ENCODE peak calls at places on chromosomes 4 and X, in six cellular contexts. C, H, G, Z, I and B are unnamed samples.

GRCh38 chr4:4446434-4446833 is 59.5 kb downstream of the NSG1 start:
- DNase-seq in H (no peak), C (no peak), Z (no peak), I (no peak), G (no peak), B (no peak)

GRCh38 chrX:3713937-3714434 is 537 bp upstream of the PRKX start:
- DNase-seq in Z (no peak), H (no peak), G (no peak), C (peak; percentile 23), I (no peak), B (no peak)

GRCh38 chrX:107485019-107485418 is 35.6 kb downstream of the FRMPD3 start:
- DNase-seq in I (no peak), G (no peak), H (no peak), Z (no peak), C (no peak), B (no peak)

GRCh38 chrX:25076941-25077500 is 61.3 kb upstream of the ARX start:
- DNase-seq in C (no peak), H (no peak), I (no peak), G (no peak), Z (no peak), B (no peak)

GRCh38 chr4:26020083-26020668 is 106.2 kb downstream of the SMIM20 start:
- DNase-seq in I (no peak), C (no peak), G (no peak), H (no peak), Z (peak; percentile 39), B (no peak)

GRCh38 chr4:12956026-12956425 is 528.1 kb downstream of the RAB28 start:
- DNase-seq in Z (no peak), I (no peak), C (no peak), G (no peak), H (no peak), B (no peak)

GRCh38 chrX:2500681-2501151 is at the start of the genes DHRSX and ZBED1:
- DNase-seq in G (no peak), H (no peak), I (no peak), C (peak; percentile 90), Z (peak; percentile 51), B (peak; percentile 36)

GRCh38 chr4:40331937-40332336 is 3.2 kb upstream of the CHRNA9 start:
- DNase-seq in I (no peak), Z (no peak), C (no peak), G (no peak), H (no peak), B (no peak)

GRCh38 chr4:174134361-174134760 is 149.1 kb downstream of the FBXO8 start:
- DNase-seq in C (no peak), I (no peak), Z (no peak), H (no peak), G (no peak), B (no peak)

GRCh38 chr4:139146926-139147547 is 30.0 kb downstream of the ELF2 start:
- DNase-seq in G (no peak), H (no peak), C (no peak), Z (no peak), I (no peak), B (no peak)

GRCh38 chrX:39017062-39017461 is 215.8 kb downstream of the MID1IP1 start:
- DNase-seq in G (no peak), C (no peak), H (no peak), I (no peak), Z (no peak), B (no peak)

GRCh38 chrX:105837227-105837626 is 14.9 kb downstream of the NRK start:
- DNase-seq in I (peak; percentile 68), G (no peak), C (no peak), Z (peak; percentile 46), H (peak; percentile 86), B (no peak)

GRCh38 chr4:124415206-124415605 is 297.3 kb downstream of the ANKRD50 start:
- DNase-seq in G (no peak), I (no peak), H (no peak), C (no peak), Z (no peak), B (no peak)

GRCh38 chrX:130682990-130683389 is 220.0 kb downstream of the ENOX2 start:
- DNase-seq in H (no peak), C (no peak), Z (no peak), G (no peak), I (no peak), B (no peak)

GRCh38 chr4:20015825-20016224 is 235.9 kb upstream of the SLIT2 start:
- DNase-seq in G (no peak), H (no peak), Z (no peak), I (no peak), C (no peak), B (no peak)

GRCh38 chr4:13544556-13545393 is 467 bp upstream of the NKX3-2 start:
- DNase-seq in I (peak; percentile 76), G (no peak), Z (peak; percentile 71), C (peak; percentile 87), H (peak; percentile 97), B (peak; percentile 84)

GRCh38 chr4:188145626-188146025 is 6.4 kb downstream of the TRIML1 start:
- DNase-seq in Z (no peak), G (no peak), C (no peak), I (no peak), H (no peak), B (no peak)

GRCh38 chr4:67940505-67940904 is 22.8 kb downstream of the TMPRSS11A start:
- DNase-seq in H (no peak), G (no peak), C (no peak), I (no peak), Z (no peak), B (no peak)

GRCh38 chr4:124904723-124905390 is 192.3 kb upstream of the ANKRD50 start:
- DNase-seq in I (no peak), H (no peak), C (no peak), Z (no peak), G (no peak), B (no peak)

GRCh38 chrX:42946544-42947223 is 168.7 kb upstream of the PPP1R2C start:
- DNase-seq in Z (no peak), G (no peak), C (no peak), I (no peak), H (no peak), B (no peak)
- TF ChIP-seq CTCF in Z (no peak), G (no peak), C (no peak), I (no peak), H (no peak), B (no peak)

DNA sequence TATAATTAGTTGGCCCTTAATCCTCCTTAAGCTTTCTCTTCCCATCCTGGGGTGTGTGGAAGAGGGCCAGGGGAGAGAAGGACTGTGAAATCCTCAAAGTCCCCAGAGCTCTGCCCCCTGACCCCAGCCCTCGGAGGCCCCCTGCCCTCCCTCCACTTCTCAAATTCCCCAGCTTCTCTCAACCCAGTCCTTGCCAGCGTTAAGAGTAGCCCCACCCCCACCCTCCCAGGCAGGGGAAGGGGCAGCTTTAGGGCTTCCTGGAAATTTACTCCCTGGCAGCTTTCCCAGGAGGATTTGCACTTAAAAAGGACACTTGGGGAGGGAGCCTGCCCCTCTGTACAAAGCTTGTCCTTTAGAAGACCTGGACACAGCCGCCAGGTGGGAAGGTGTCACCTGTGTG is 11.8 kb upstream of the CD40LG start:
- DNase-seq in C (no peak), I (no peak), H (no peak), Z (no peak), G (no peak), B (no peak)
- H3K4me1 ChIP-seq in C (no peaks in the 10 kb centered on the region), I (no peaks in the 10 kb centered on the region), H (no peaks in the 10 kb centered on the region), Z (no peaks in the 10 kb centered on the region), G (no peaks in the 10 kb centered on the region), B (no peaks in the 10 kb centered on the region)

DNA sequence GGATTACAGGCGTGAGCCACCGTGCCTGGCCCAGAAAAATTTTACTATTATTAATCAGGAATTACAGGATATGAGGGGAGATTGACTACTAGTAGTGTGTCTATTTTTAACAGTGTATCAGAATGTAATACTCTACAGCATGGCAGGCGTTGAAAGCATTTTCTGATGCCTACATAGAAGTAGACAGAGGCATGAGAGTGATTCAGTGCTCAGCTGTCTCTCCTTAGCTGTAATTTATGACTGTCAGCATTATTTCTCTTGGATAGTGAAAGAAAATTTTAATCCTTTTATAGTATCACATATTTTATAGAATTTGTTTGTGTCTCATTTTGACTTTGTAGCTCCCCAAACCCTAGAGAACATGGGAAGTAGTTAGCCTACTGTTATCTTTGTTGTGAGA is 20.7 kb downstream of the ARHGAP24 start:
- DNase-seq in C (no peak), Z (no peak), H (no peak), G (no peak), I (no peak), B (no peak)
- H3K4me3 ChIP-seq in C (no peak overlapping the region), Z (no peak overlapping the region), H (no peak overlapping the region), G (no peak overlapping the region), I (no peak overlapping the region), B (no peak overlapping the region)

DNA sequence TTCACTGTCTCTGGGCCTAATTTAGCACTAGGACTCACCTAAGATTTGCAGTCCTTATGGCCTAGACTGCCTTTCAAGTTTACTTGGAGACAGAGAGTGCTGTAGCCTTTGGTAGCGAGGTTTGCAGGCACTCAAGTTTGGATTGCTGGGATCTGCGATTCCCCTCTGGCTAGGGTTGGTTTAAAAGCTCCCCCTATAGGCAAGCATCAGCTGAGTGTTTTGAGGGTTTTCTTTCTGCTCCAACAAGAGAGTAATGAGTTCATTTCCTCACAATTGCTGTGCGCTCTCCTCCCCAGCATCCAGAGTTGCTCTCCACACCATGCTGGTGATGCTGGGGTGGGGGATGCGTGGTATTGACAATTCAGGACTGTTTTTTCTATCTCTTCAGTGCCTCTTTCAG is 206.9 kb downstream of the GLUD2 start:
- DNase-seq in C (no peak), Z (no peak), H (no peak), G (no peak), I (no peak), B (no peak)
- TF ChIP-seq CTCF in C (peak; percentile 25), Z (no peak), H (no peak), G (no peak), I (no peak), B (no peak)